ENCODE peak calls at places on chromosomes 13 and 19, in five cellular contexts. A, F, B, Y and V are unnamed samples.

GRCh38 chr19:48741222-48741999 is 1.0 kb upstream of the RASIP1 start:
- DNase-seq in A (no peak), F (peak), B (peak), Y (no peak), V (no peak)

GRCh38 chr13:101545521-101545920 is 93.0 kb downstream of the ITGBL1 start:
- DNase-seq in A (no peak), F (no peak), B (no peak), Y (no peak), V (no peak)

GRCh38 chr19:13381827-13382632 is 124.2 kb downstream of the CACNA1A start:
- DNase-seq in A (no peak), F (no peak), B (no peak), Y (no peak), V (no peak)

GRCh38 chr19:23415034-23415433 is 19.8 kb upstream of the ZNF91 start:
- DNase-seq in A (no peak), F (no peak), B (no peak), Y (no peak), V (no peak)

GRCh38 chr13:32538234-32538620 is 368 bp downstream of the N4BP2L2 start:
- DNase-seq in A (no peak), F (peak), B (no peak), Y (peak), V (no peak)

GRCh38 chr19:31270897-31271568 is 78.2 kb downstream of the TSHZ3 start:
- DNase-seq in A (no peak), F (no peak), B (no peak), Y (no peak), V (no peak)

GRCh38 chr19:2711175-2711936 is 8.9 kb upstream of the GNG7 start:
- DNase-seq in A (no peak), F (no peak), B (no peak), Y (no peak), V (no peak)

GRCh38 chr13:67736646-67737420 is 506.7 kb upstream of the PCDH9 start:
- DNase-seq in A (no peak), F (no peak), B (peak), Y (peak), V (no peak)

GRCh38 chr13:51222510-51223283 is 499 bp downstream of the FAM124A start:
- DNase-seq in A (no peak), F (no peak), B (peak), Y (no peak), V (no peak)

GRCh38 chr19:41621654-41622053 is 5.2 kb downstream of the CEACAM4 start:
- DNase-seq in A (no peak), F (no peak), B (no peak), Y (peak), V (no peak)

GRCh38 chr19:38683393-38684077 is 36.1 kb downstream of the ACTN4 start:
- DNase-seq in A (peak), F (peak), B (peak), Y (no peak), V (no peak)

GRCh38 chr19:7004313-7004931 is 16.8 kb downstream of the MBD3L2B start:
- DNase-seq in A (no peak), F (no peak), B (no peak), Y (peak), V (no peak)

GRCh38 chr19:38449518-38449917 is 16.0 kb downstream of the RYR1 start:
- DNase-seq in A (no peak), F (no peak), B (no peak), Y (no peak), V (no peak)

GRCh38 chr19:30209617-30210600 is 162.3 kb upstream of the ZNF536 start:
- DNase-seq in A (no peak), F (no peak), B (no peak), Y (no peak), V (no peak)

GRCh38 chr19:39329948-39330347 is 5.9 kb downstream of the GMFG start:
- DNase-seq in A (no peak), F (no peak), B (no peak), Y (no peak), V (no peak)

GRCh38 chr13:67145950-67146349 is 84.2 kb downstream of the PCDH9 start:
- DNase-seq in A (no peak), F (no peak), B (no peak), Y (no peak), V (no peak)

GRCh38 chr13:104976964-104977363 is 1558.5 kb downstream of the EFNB2 start:
- DNase-seq in A (no peak), F (no peak), B (no peak), Y (peak), V (no peak)

GRCh38 chr13:40776681-40777165 is 5.7 kb upstream of the MRPS31 start:
- DNase-seq in A (peak), F (peak), B (no peak), Y (peak), V (peak)

GRCh38 chr13:98486412-98486811 is 90.5 kb downstream of the STK24 start:
- DNase-seq in A (no peak), F (no peak), B (no peak), Y (no peak), V (no peak)

GRCh38 chr13:48775804-48776203 is 122.1 kb downstream of the CYSLTR2 start:
- DNase-seq in A (no peak), F (no peak), B (no peak), Y (no peak), V (no peak)

GRCh38 chr13:31437975-31438374 is 238.2 kb downstream of the B3GLCT start:
- DNase-seq in A (no peak), F (no peak), B (no peak), Y (no peak), V (no peak)

GRCh38 chr19:6719992-6720368 is 470 bp downstream of the C3 start:
- DNase-seq in A (no peak), F (no peak), B (no peak), Y (no peak), V (no peak)

GRCh38 chr13:107138987-107139386 is 571.0 kb upstream of the ARGLU1 start:
- DNase-seq in A (no peak), F (no peak), B (no peak), Y (no peak), V (no peak)

GRCh38 chr13:29497137-29497654 is 98.3 kb downstream of the SLC7A1 start:
- DNase-seq in A (no peak), F (no peak), B (peak), Y (no peak), V (no peak)

GRCh38 chr13:51282322-51282721 is 57.2 kb upstream of the SERPINE3 start:
- DNase-seq in A (no peak), F (no peak), B (no peak), Y (no peak), V (no peak)

GRCh38 chr13:93562676-93563075 is 336.1 kb downstream of the GPC6 start:
- DNase-seq in A (no peak), F (no peak), B (no peak), Y (no peak), V (no peak)

GRCh38 chr19:38360351-38360750 is 14.0 kb upstream of the PSMD8 start:
- DNase-seq in A (no peak), F (no peak), B (no peak), Y (no peak), V (no peak)

GRCh38 chr13:44347905-44348304 is 25.7 kb upstream of the SERP2 start:
- DNase-seq in A (no peak), F (no peak), B (no peak), Y (no peak), V (no peak)

GRCh38 chr19:33226550-33227241 is 1.0 kb upstream of the SLC7A10 start:
- DNase-seq in A (no peak), F (no peak), B (peak), Y (no peak), V (no peak)

GRCh38 chr13:47109028-47109427 is 212.2 kb upstream of the HTR2A start:
- DNase-seq in A (no peak), F (no peak), B (no peak), Y (no peak), V (no peak)

GRCh38 chr13:38002596-38002995 is 133.0 kb upstream of the TRPC4 start:
- DNase-seq in A (no peak), F (no peak), B (no peak), Y (no peak), V (no peak)

GRCh38 chr13:40345654-40346372 is 320.6 kb downstream of the FOXO1 start:
- DNase-seq in A (no peak), F (no peak), B (no peak), Y (no peak), V (no peak)